ENCODE peak calls at places on chromosome 13, in nine cellular contexts. D is heart right ventricle; L is lower lobe of right lung; U is heart left ventricle; V is right cardiac atrium; B is PC-3; W is CD4-positive, CD25-positive, alpha-beta regulatory T cell; E is foreskin keratinocyte; P is gastrocnemius medialis. M is an unnamed sample.

GRCh38 chr13:101811881-101812280 is 359.4 kb downstream of the ITGBL1 start:
- ATAC-seq in D (no peak), E (no peak), B (no peak), W (no peak), V (no peak), L (no peak), U (no peak), P (no peak), M (no peak)

GRCh38 chr13:33548065-33548464 is 262.5 kb upstream of the STARD13 start:
- ATAC-seq in D (no peak), U (no peak), B (no peak), W (no peak), P (no peak), V (no peak), E (no peak), L (no peak), M (no peak)

GRCh38 chr13:30572859-30573275 is 44.9 kb upstream of the USPL1 start:
- ATAC-seq in V (peak), U (peak), W (peak), L (no peak), D (no peak), E (no peak), B (peak), P (peak), M (peak)

GRCh38 chr13:64819081-64819480 is 2411.1 kb downstream of the PCDH9 start:
- ATAC-seq in V (no peak), L (no peak), E (no peak), U (no peak), W (no peak), P (no peak), D (no peak), B (no peak), M (no peak)

GRCh38 chr13:87123987-87124784 is 547.0 kb upstream of the SLITRK5 start:
- ATAC-seq in U (peak), E (peak), D (peak), V (no peak), L (peak), B (peak), P (peak), W (no peak), M (no peak)

GRCh38 chr13:79723462-79724116 is 242.6 kb downstream of the NDFIP2 start:
- ATAC-seq in V (peak), P (peak), D (peak), U (peak), E (no peak), B (no peak), L (no peak), W (no peak), M (peak)

GRCh38 chr13:75226755-75227435 is 255.1 kb downstream of the TBC1D4 start:
- ATAC-seq in V (no peak), W (no peak), P (no peak), D (no peak), U (no peak), E (peak), L (peak), B (peak), M (no peak)

GRCh38 chr13:113001251-113002140 is 32.5 kb downstream of the MCF2L start:
- ATAC-seq in U (peak), B (no peak), W (no peak), L (peak), V (peak), P (no peak), D (peak), E (peak), M (no peak)

GRCh38 chr13:25171170-25171516 is 945 bp downstream of the AMER2 start:
- ATAC-seq in U (no peak), D (no peak), V (no peak), P (no peak), L (no peak), W (no peak), E (no peak), B (no peak), M (no peak)
- H3K27ac ChIP-seq in U (no peak), D (no peak), V (no peak), P (no peak), L (no peak), W (no peak), E (no peak), B (no peak), M (no peak)

GRCh38 chr13:100596516-100596915 is 7.9 kb upstream of the GGACT start:
- ATAC-seq in U (no peak), E (no peak), W (no peak), L (no peak), V (no peak), D (no peak), B (no peak), P (no peak), M (no peak)

GRCh38 chr13:100597253-100597652 is 8.7 kb upstream of the GGACT start:
- ATAC-seq in L (no peak), V (no peak), B (no peak), U (no peak), E (no peak), W (no peak), P (no peak), D (no peak), M (no peak)

GRCh38 chr13:100594255-100594654 is 5.7 kb upstream of the GGACT start:
- ATAC-seq in L (no peak), U (no peak), P (no peak), W (no peak), V (no peak), E (no peak), D (no peak), B (no peak), M (no peak)

GRCh38 chr13:100589178-100589725 is 663 bp upstream of the GGACT start:
- ATAC-seq in L (no peak), U (no peak), P (no peak), B (no peak), V (peak), W (no peak), D (peak), E (no peak), M (peak)

DNA sequence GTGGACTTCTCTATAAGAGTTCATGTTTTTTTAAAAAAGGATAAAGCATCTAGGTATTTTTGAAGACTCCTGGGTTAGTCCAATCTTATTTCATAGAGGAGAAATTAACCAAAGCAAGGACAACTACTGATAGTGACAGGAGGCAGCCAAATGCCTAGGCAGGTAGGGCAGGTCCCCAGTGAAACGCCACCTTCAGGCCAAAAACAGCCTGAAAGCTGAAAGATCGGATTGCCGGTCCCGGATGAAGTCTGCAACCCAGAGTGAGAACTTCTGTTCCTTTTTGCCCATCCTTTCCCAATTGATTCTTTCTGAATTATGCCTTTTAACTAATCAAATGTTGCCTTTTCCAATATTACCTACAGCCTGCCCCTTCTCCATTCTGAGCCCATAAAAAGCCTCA is 6.1 kb upstream of the GGACT start:
- ATAC-seq in P (no peak), V (no peak), U (no peak), W (no peak), L (no peak), B (no peak), E (peak), D (no peak), M (no peak)
- H3K27ac ChIP-seq in P (no peak), V (no peak), U (no peak), W (no peak), L (no peak), B (no peak), E (no peak), D (no peak), M (no peak)

GRCh38 chr13:42973581-42973980 is 18.5 kb downstream of the EPSTI1 start:
- ATAC-seq in W (no peak), D (no peak), L (no peak), V (no peak), B (no peak), P (no peak), U (no peak), E (no peak), M (no peak)
- H3K27ac ChIP-seq in W (no peak), D (no peak), L (no peak), V (no peak), B (no peak), P (no peak), U (no peak), E (no peak), M (no peak)

GRCh38 chr13:104843328-104843727 is 1692.1 kb downstream of the EFNB2 start:
- ATAC-seq in B (no peak), D (no peak), W (no peak), E (no peak), P (no peak), L (no peak), U (no peak), V (no peak), M (no peak)

DNA sequence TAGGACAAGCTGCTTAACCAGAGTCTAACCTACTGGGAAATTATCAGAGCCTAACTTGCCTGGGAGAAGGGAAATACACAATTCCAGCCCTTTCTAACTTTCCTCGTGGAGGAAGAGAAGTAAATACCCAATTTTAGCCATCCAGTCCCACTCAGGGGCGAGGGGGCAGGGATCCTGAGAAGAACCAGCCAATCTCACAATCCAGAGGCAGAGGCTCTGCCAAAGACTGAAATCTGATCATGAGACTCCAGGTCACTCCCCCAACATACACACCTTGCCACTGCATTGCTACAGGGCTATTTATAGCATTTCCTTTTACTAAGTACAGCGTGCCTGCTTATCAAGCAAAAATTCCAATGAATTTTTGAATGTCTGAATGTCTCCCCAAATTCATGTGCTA is 1687.6 kb downstream of the EFNB2 start:
- ATAC-seq in D (no peak), E (peak), W (no peak), B (no peak), U (no peak), L (no peak), V (no peak), P (no peak), M (no peak)
- H3K27ac ChIP-seq in D (no peak), E (no peak), W (no peak), B (no peak), U (no peak), L (no peak), V (no peak), P (no peak), M (no peak)

GRCh38 chr13:43802511-43802910 is 15.7 kb upstream of the ENOX1 start:
- ATAC-seq in V (no peak), L (no peak), B (peak), E (no peak), D (no peak), U (no peak), W (no peak), P (no peak), M (no peak)
- H3K27ac ChIP-seq in V (no peak), L (no peak), B (no peak), E (peak), D (no peak), U (no peak), W (no peak), P (no peak), M (no peak)

DNA sequence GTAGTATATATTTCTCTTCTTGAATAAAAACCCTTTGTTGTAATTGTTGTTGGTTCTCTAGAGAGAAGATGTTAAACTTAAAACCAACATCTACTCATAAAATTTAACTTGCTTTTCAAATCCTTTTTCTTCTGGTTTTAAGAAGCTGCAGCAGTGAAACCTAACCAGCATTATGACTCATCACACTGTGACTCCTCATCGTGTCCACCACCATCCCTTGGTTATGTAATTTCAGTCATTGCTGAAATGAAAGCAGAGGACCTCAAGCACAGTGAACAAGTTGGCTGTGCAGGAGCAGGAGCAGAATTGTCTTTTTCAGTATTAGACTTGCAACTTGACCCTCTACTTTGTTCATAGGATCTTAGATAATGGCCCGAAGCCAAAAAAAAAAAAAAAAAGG is 64.9 kb upstream of the HTR2A start:
- ATAC-seq in D (no peak), E (peak), W (no peak), V (no peak), L (peak), B (peak), U (no peak), P (no peak), M (peak)
- H3K27ac ChIP-seq in D (no peak), E (peak), W (no peak), V (no peak), L (no peak), B (peak), U (no peak), P (no peak), M (no peak)

GRCh38 chr13:103289661-103290060 is 223.4 kb upstream of the SLC10A2 start:
- ATAC-seq in B (no peak), P (no peak), U (no peak), L (no peak), V (no peak), D (no peak), W (no peak), E (no peak), M (no peak)
- H3K27ac ChIP-seq in B (no peak), P (no peak), U (no peak), L (no peak), V (no peak), D (no peak), W (no peak), E (no peak), M (no peak)

GRCh38 chr13:44667950-44668349 is 91.8 kb upstream of the TSC22D1 start:
- ATAC-seq in U (no peak), D (no peak), W (no peak), L (no peak), B (no peak), P (no peak), E (no peak), V (no peak), M (no peak)
- H3K27ac ChIP-seq in U (no peak), D (no peak), W (no peak), L (no peak), B (peak), P (no peak), E (no peak), V (no peak), M (no peak)